ENCODE peak calls at places on chromosomes 2 and 18, in seven cellular contexts. R is HepG2; P is pancreas; Z is CD8-positive, alpha-beta memory T cell; H is effector memory CD4-positive, alpha-beta T cell; B is tibial artery; L is CD8-positive, alpha-beta T cell. G is an unnamed sample.

GRCh38 chr2:37920570-37920969 is 4.5 kb upstream of the RMDN2 start:
- DNase-seq in B (no peak), H (no peak), R (peak; percentile 93), L (no peak), P (no peak), Z (no peak), G (no peak)

GRCh38 chr2:47043142-47043890 is 111.8 kb downstream of the STPG4 start:
- DNase-seq in B (no peak), Z (no peak), R (peak; percentile 79), P (peak; percentile 52), H (no peak), L (no peak), G (no peak)

GRCh38 chr18:58882681-58883080 is 18.0 kb downstream of the ZNF532 start:
- DNase-seq in B (no peak), Z (no peak), R (no peak), H (no peak), L (no peak), P (no peak), G (no peak)

GRCh38 chr18:3151379-3152264 is 68.1 kb downstream of the MYOM1 start:
- DNase-seq in Z (no peak), P (no peak), R (peak; percentile 36), H (no peak), L (no peak), B (no peak), G (no peak)

GRCh38 chr2:233080836-233081229 is 20.7 kb downstream of the INPP5D start:
- DNase-seq in B (no peak), L (no peak), H (no peak), P (no peak), R (no peak), Z (no peak), G (no peak)

GRCh38 chr2:164756773-164757172 is 84.8 kb downstream of the COBLL1 start:
- DNase-seq in Z (no peak), R (peak; percentile 15), B (no peak), L (no peak), H (no peak), P (no peak), G (no peak)

GRCh38 chr2:74653589-74653984 is 460 bp upstream of the SEMA4F start:
- DNase-seq in P (no peak), Z (peak; percentile 8), B (no peak), L (no peak), H (no peak), R (no peak), G (no peak)

GRCh38 chr2:168964251-168964807 is 63.2 kb downstream of the G6PC2 start:
- DNase-seq in Z (no peak), H (no peak), L (no peak), B (no peak), R (no peak), P (no peak), G (no peak)

GRCh38 chr2:9264301-9264700 is 57.7 kb downstream of the ASAP2 start:
- DNase-seq in B (no peak), R (no peak), L (no peak), Z (no peak), P (no peak), H (no peak), G (no peak)

GRCh38 chr18:3889803-3890202 is 439.8 kb downstream of the TGIF1 start:
- DNase-seq in R (peak; percentile 9), L (no peak), B (no peak), P (no peak), H (no peak), Z (no peak), G (no peak)

DNA sequence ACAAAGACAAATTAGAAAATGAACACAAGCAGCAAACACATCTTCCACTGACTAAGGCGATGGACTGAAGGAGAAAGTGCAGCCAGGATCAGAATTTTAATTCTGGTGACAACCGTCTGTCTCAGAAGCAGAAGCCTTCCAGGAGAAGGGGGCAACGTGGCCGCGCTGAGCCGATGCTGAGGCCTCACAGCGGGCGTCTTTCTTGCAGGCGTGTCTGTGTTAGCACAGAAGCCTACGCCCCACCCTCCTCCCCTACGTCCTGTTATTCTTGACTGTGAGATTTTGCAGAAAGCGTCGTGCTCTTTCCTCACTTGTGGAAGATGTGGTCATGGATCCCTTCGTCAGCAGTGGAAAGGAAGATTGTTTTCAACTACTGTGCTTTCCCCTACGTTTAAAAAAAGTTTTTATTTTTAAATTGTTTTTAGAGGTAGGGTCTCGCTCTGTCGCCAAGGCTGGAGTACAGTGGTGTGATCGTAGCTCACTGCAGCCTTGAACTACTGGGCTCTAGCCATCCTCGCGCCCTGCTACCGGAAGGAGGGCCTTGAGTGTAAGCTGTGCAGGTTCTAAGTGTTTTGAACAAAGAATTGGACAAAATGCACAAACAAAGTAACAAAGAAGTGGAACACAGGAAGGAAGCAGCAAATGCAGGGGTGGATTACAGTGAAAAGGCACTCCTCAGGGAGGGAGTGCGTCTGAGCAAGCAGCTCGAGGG is 422.0 kb downstream of the GALR1 start:
- DNase-seq in P (no peak), B (no peak), L (no peak), R (no peak), Z (no peak), H (no peak), G (no peak)
- H3K9me3 ChIP-seq in P (no peaks in the 10 kb centered on the region), B (no peaks in the 10 kb centered on the region), L (no peaks in the 10 kb centered on the region), R (no peaks in the 10 kb centered on the region), Z (no peaks in the 10 kb centered on the region), H (no peaks in the 10 kb centered on the region), G (no peaks in the 10 kb centered on the region)

GRCh38 chr18:79796531-79797390 is 977 bp upstream of the KCNG2 start:
- DNase-seq in Z (no peak), L (no peak), H (no peak), B (no peak), R (no peak), P (no peak), G (no peak)

GRCh38 chr18:79796016-79796415 is 1.7 kb upstream of the KCNG2 start:
- DNase-seq in Z (no peak), P (no peak), H (no peak), L (no peak), R (no peak), B (no peak), G (no peak)

GRCh38 chr18:79798346-79798998 is 734 bp downstream of the KCNG2 start:
- DNase-seq in H (no peak), L (no peak), B (no peak), Z (no peak), R (no peak), P (no peak), G (no peak)

GRCh38 chr18:79798999-79799370 is 1.2 kb downstream of the KCNG2 start:
- DNase-seq in R (no peak), H (no peak), P (no peak), L (no peak), B (no peak), Z (no peak), G (no peak)

GRCh38 chr18:79797518-79798345 is at the start of gene KCNG2:
- DNase-seq in R (no peak), H (no peak), P (no peak), Z (no peak), B (no peak), L (no peak), G (no peak)
- H3K4me3 ChIP-seq in R (peak within 1 kb of the TSS; percentile 28), H (no peak within 1 kb of the TSS), P (peak within 1 kb of the TSS; percentile 9), Z (no peak within 1 kb of the TSS), B (peak within 1 kb of the TSS; percentile 11), L (no peak within 1 kb of the TSS), G (peak within 1 kb of the TSS; percentile 50)

GRCh38 chr2:177432703-177433102 is 40.1 kb downstream of the AGPS start:
- DNase-seq in R (no peak), L (no peak), H (no peak), B (no peak), Z (no peak), P (no peak), G (no peak)
- H3K9me3 ChIP-seq in R (peaks cover 3% of the 10 kb centered on the region), L (peaks cover 8% of the 10 kb centered on the region), H (peaks cover 24% of the 10 kb centered on the region), B (peaks cover 3% of the 10 kb centered on the region), Z (peaks cover 15% of the 10 kb centered on the region), P (no peaks in the 10 kb centered on the region), G (peaks cover 11% of the 10 kb centered on the region)

GRCh38 chr2:101474752-101475384 is at the start of gene RFX8:
- DNase-seq in Z (peak; percentile 6), B (no peak), H (peak; percentile 11), P (no peak), L (peak; percentile 2), R (peak; percentile 53), G (no peak)
- H3K4me3 ChIP-seq in Z (peak within 1 kb of the TSS; percentile 30), B (peak within 1 kb of the TSS; percentile 58), H (peak within 1 kb of the TSS; percentile 60), P (peak within 1 kb of the TSS; percentile 35), L (peak within 1 kb of the TSS; percentile 36), R (peak within 1 kb of the TSS; percentile 23), G (peak within 1 kb of the TSS; percentile 66)

GRCh38 chr18:42100917-42101316 is 145.9 kb downstream of the PIK3C3 start:
- DNase-seq in R (no peak), H (no peak), Z (no peak), B (no peak), P (no peak), L (no peak), G (no peak)
- H3K9me3 ChIP-seq in R (no peaks in the 10 kb centered on the region), H (no peaks in the 10 kb centered on the region), Z (no peaks in the 10 kb centered on the region), B (no peaks in the 10 kb centered on the region), P (no peaks in the 10 kb centered on the region), L (no peaks in the 10 kb centered on the region), G (no peaks in the 10 kb centered on the region)

GRCh38 chr2:61018798-61019197 is 743 bp upstream of the PUS10 start:
- DNase-seq in B (no peak), H (no peak), R (no peak), Z (no peak), L (no peak), P (no peak), G (no peak)
- H3K4me3 ChIP-seq in B (peak overlapping the region; percentile 79), H (peak overlapping the region; percentile 93), R (peak overlapping the region; percentile 93), Z (peak overlapping the region; percentile 86), L (peak overlapping the region; percentile 99), P (peak overlapping the region; percentile 77), G (peak overlapping the region; percentile 78)

GRCh38 chr18:77980275-77980674 is 730.6 kb downstream of the GALR1 start:
- DNase-seq in Z (no peak), L (no peak), H (no peak), B (no peak), R (no peak), P (no peak), G (no peak)

GRCh38 chr18:77974329-77974728 is 724.7 kb downstream of the GALR1 start:
- DNase-seq in L (no peak), R (no peak), Z (no peak), B (no peak), P (no peak), H (no peak), G (no peak)

GRCh38 chr18:77981874-77982273 is 732.2 kb downstream of the GALR1 start:
- DNase-seq in L (no peak), B (no peak), Z (no peak), P (no peak), R (no peak), H (no peak), G (no peak)

GRCh38 chr18:77973745-77974144 is 724.1 kb downstream of the GALR1 start:
- DNase-seq in L (no peak), P (no peak), Z (no peak), R (no peak), B (no peak), H (no peak), G (no peak)

GRCh38 chr18:77977331-77977730 is 727.7 kb downstream of the GALR1 start:
- DNase-seq in P (no peak), R (no peak), B (no peak), L (no peak), H (no peak), Z (no peak), G (no peak)
- H3K9me3 ChIP-seq in P (no peaks in the 10 kb centered on the region), R (no peaks in the 10 kb centered on the region), B (no peaks in the 10 kb centered on the region), L (no peaks in the 10 kb centered on the region), H (no peaks in the 10 kb centered on the region), Z (no peaks in the 10 kb centered on the region), G (no peaks in the 10 kb centered on the region)

GRCh38 chr18:595571-595970 is 1.2 kb upstream of the CLUL1 start:
- DNase-seq in H (no peak), P (no peak), Z (no peak), R (no peak), L (no peak), B (no peak), G (no peak)
- H3K4me3 ChIP-seq in H (no peak overlapping the region), P (no peak overlapping the region), Z (no peak overlapping the region), R (peak overlapping the region; percentile 64), L (no peak overlapping the region), B (no peak overlapping the region), G (no peak overlapping the region)